ENCODE peak calls at places on chromosomes 7 and 10, in ten cellular contexts. One of them, this sample, is unnamed.

GRCh38 chr10:22713853-22714523 is 390 bp downstream of the PIP4K2A start:
- DNase-seq in aorta: peak
- DNase-seq in activated gamma-delta T cell treated with Interleukin-2 at 50 U/mL for 16 hours: peak
- DNase-seq in HCEC 1CT: peak
- DNase-seq in astrocyte of the spinal cord: no peak
- DNase-seq in EH: peak
- DNase-seq in T follicular helper cell: peak
- DNase-seq in right cardiac atrium: no peak
- DNase-seq in HT1080: peak
- DNase-seq in neural crest cell: no peak
- DNase-seq in this sample: peak

GRCh38 chr7:106493041-106493731 is 167.8 kb downstream of the CCDC71L start:
- DNase-seq in aorta: no peak
- DNase-seq in activated gamma-delta T cell treated with Interleukin-2 at 50 U/mL for 16 hours: no peak
- DNase-seq in HCEC 1CT: no peak
- DNase-seq in astrocyte of the spinal cord: no peak
- DNase-seq in EH: no peak
- DNase-seq in T follicular helper cell: no peak
- DNase-seq in right cardiac atrium: no peak
- DNase-seq in HT1080: no peak
- DNase-seq in neural crest cell: no peak
- DNase-seq in this sample: no peak

GRCh38 chr10:107031981-107032699 is 132.4 kb downstream of the SORCS1 start:
- DNase-seq in aorta: no peak
- DNase-seq in activated gamma-delta T cell treated with Interleukin-2 at 50 U/mL for 16 hours: no peak
- DNase-seq in HCEC 1CT: no peak
- DNase-seq in astrocyte of the spinal cord: no peak
- DNase-seq in EH: no peak
- DNase-seq in T follicular helper cell: no peak
- DNase-seq in right cardiac atrium: no peak
- DNase-seq in HT1080: peak
- DNase-seq in neural crest cell: no peak
- DNase-seq in this sample: no peak

GRCh38 chr10:31526681-31527080 is 207.7 kb downstream of the ZEB1 start:
- DNase-seq in aorta: peak
- DNase-seq in activated gamma-delta T cell treated with Interleukin-2 at 50 U/mL for 16 hours: no peak
- DNase-seq in HCEC 1CT: peak
- DNase-seq in astrocyte of the spinal cord: no peak
- DNase-seq in EH: peak
- DNase-seq in T follicular helper cell: no peak
- DNase-seq in right cardiac atrium: peak
- DNase-seq in HT1080: peak
- DNase-seq in neural crest cell: no peak
- DNase-seq in this sample: no peak

GRCh38 chr7:131325179-131325840 is 2.4 kb upstream of the MKLN1 start:
- DNase-seq in aorta: no peak
- DNase-seq in activated gamma-delta T cell treated with Interleukin-2 at 50 U/mL for 16 hours: no peak
- DNase-seq in HCEC 1CT: peak
- DNase-seq in astrocyte of the spinal cord: no peak
- DNase-seq in EH: peak
- DNase-seq in T follicular helper cell: no peak
- DNase-seq in right cardiac atrium: no peak
- DNase-seq in HT1080: no peak
- DNase-seq in neural crest cell: no peak
- DNase-seq in this sample: no peak

GRCh38 chr7:142804715-142805114 is 33.9 kb downstream of the PRSS2 start:
- DNase-seq in aorta: no peak
- DNase-seq in activated gamma-delta T cell treated with Interleukin-2 at 50 U/mL for 16 hours: peak
- DNase-seq in HCEC 1CT: no peak
- DNase-seq in astrocyte of the spinal cord: no peak
- DNase-seq in EH: no peak
- DNase-seq in T follicular helper cell: no peak
- DNase-seq in right cardiac atrium: no peak
- DNase-seq in HT1080: no peak
- DNase-seq in neural crest cell: no peak
- DNase-seq in this sample: peak

GRCh38 chr10:97882142-97883091 is 32.8 kb downstream of the GOLGA7B start:
- DNase-seq in aorta: peak
- DNase-seq in activated gamma-delta T cell treated with Interleukin-2 at 50 U/mL for 16 hours: no peak
- DNase-seq in HCEC 1CT: peak
- DNase-seq in astrocyte of the spinal cord: peak
- DNase-seq in EH: peak
- DNase-seq in T follicular helper cell: no peak
- DNase-seq in right cardiac atrium: no peak
- DNase-seq in HT1080: peak
- DNase-seq in neural crest cell: no peak
- DNase-seq in this sample: no peak

GRCh38 chr10:79380918-79381775 is 33.9 kb downstream of the PPIF start:
- DNase-seq in aorta: peak
- DNase-seq in activated gamma-delta T cell treated with Interleukin-2 at 50 U/mL for 16 hours: no peak
- DNase-seq in HCEC 1CT: no peak
- DNase-seq in astrocyte of the spinal cord: no peak
- DNase-seq in EH: no peak
- DNase-seq in T follicular helper cell: no peak
- DNase-seq in right cardiac atrium: peak
- DNase-seq in HT1080: no peak
- DNase-seq in neural crest cell: no peak
- DNase-seq in this sample: no peak

GRCh38 chr7:83060218-83060617 is 102.5 kb downstream of the PCLO start:
- DNase-seq in aorta: no peak
- DNase-seq in activated gamma-delta T cell treated with Interleukin-2 at 50 U/mL for 16 hours: no peak
- DNase-seq in HCEC 1CT: no peak
- DNase-seq in astrocyte of the spinal cord: no peak
- DNase-seq in EH: no peak
- DNase-seq in T follicular helper cell: no peak
- DNase-seq in right cardiac atrium: peak
- DNase-seq in HT1080: no peak
- DNase-seq in neural crest cell: no peak
- DNase-seq in this sample: no peak

GRCh38 chr7:156473476-156474240 is 166.9 kb upstream of the RNF32 start:
- DNase-seq in aorta: no peak
- DNase-seq in activated gamma-delta T cell treated with Interleukin-2 at 50 U/mL for 16 hours: no peak
- DNase-seq in HCEC 1CT: no peak
- DNase-seq in astrocyte of the spinal cord: peak
- DNase-seq in EH: no peak
- DNase-seq in T follicular helper cell: no peak
- DNase-seq in right cardiac atrium: peak
- DNase-seq in HT1080: peak
- DNase-seq in neural crest cell: peak
- DNase-seq in this sample: no peak

GRCh38 chr10:79347894-79348639 is 798 bp downstream of the PPIF start:
- DNase-seq in aorta: peak
- DNase-seq in activated gamma-delta T cell treated with Interleukin-2 at 50 U/mL for 16 hours: peak
- DNase-seq in HCEC 1CT: peak
- DNase-seq in astrocyte of the spinal cord: peak
- DNase-seq in EH: peak
- DNase-seq in T follicular helper cell: peak
- DNase-seq in right cardiac atrium: peak
- DNase-seq in HT1080: peak
- DNase-seq in neural crest cell: no peak
- DNase-seq in this sample: peak

GRCh38 chr10:80411681-80412230 is 3.4 kb downstream of the PRXL2A start:
- DNase-seq in aorta: no peak
- DNase-seq in activated gamma-delta T cell treated with Interleukin-2 at 50 U/mL for 16 hours: no peak
- DNase-seq in HCEC 1CT: no peak
- DNase-seq in astrocyte of the spinal cord: no peak
- DNase-seq in EH: no peak
- DNase-seq in T follicular helper cell: no peak
- DNase-seq in right cardiac atrium: no peak
- DNase-seq in HT1080: no peak
- DNase-seq in neural crest cell: no peak
- DNase-seq in this sample: no peak

GRCh38 chr10:105252908-105253307 is 611.8 kb downstream of the SORCS3 start:
- DNase-seq in aorta: no peak
- DNase-seq in activated gamma-delta T cell treated with Interleukin-2 at 50 U/mL for 16 hours: no peak
- DNase-seq in HCEC 1CT: no peak
- DNase-seq in astrocyte of the spinal cord: no peak
- DNase-seq in EH: no peak
- DNase-seq in T follicular helper cell: no peak
- DNase-seq in right cardiac atrium: no peak
- DNase-seq in HT1080: peak
- DNase-seq in neural crest cell: no peak
- DNase-seq in this sample: no peak

GRCh38 chr7:110522751-110523200 is 568.2 kb upstream of the LRRN3 start:
- DNase-seq in aorta: no peak
- DNase-seq in activated gamma-delta T cell treated with Interleukin-2 at 50 U/mL for 16 hours: no peak
- DNase-seq in HCEC 1CT: no peak
- DNase-seq in astrocyte of the spinal cord: peak
- DNase-seq in EH: no peak
- DNase-seq in T follicular helper cell: no peak
- DNase-seq in right cardiac atrium: no peak
- DNase-seq in HT1080: no peak
- DNase-seq in neural crest cell: no peak
- DNase-seq in this sample: no peak

GRCh38 chr7:52030722-52031121 is 714.1 kb upstream of the COBL start:
- DNase-seq in aorta: no peak
- DNase-seq in activated gamma-delta T cell treated with Interleukin-2 at 50 U/mL for 16 hours: no peak
- DNase-seq in HCEC 1CT: no peak
- DNase-seq in astrocyte of the spinal cord: no peak
- DNase-seq in EH: no peak
- DNase-seq in T follicular helper cell: no peak
- DNase-seq in right cardiac atrium: no peak
- DNase-seq in HT1080: no peak
- DNase-seq in neural crest cell: no peak
- DNase-seq in this sample: no peak

GRCh38 chr7:88109612-88110011 is 110.2 kb downstream of the SRI start:
- DNase-seq in aorta: no peak
- DNase-seq in activated gamma-delta T cell treated with Interleukin-2 at 50 U/mL for 16 hours: no peak
- DNase-seq in HCEC 1CT: no peak
- DNase-seq in astrocyte of the spinal cord: no peak
- DNase-seq in EH: no peak
- DNase-seq in T follicular helper cell: no peak
- DNase-seq in right cardiac atrium: no peak
- DNase-seq in HT1080: no peak
- DNase-seq in neural crest cell: no peak
- DNase-seq in this sample: no peak

GRCh38 chr10:4663162-4663992 is 162.6 kb upstream of the AKR1E2 start:
- DNase-seq in aorta: peak
- DNase-seq in activated gamma-delta T cell treated with Interleukin-2 at 50 U/mL for 16 hours: no peak
- DNase-seq in HCEC 1CT: peak
- DNase-seq in astrocyte of the spinal cord: peak
- DNase-seq in EH: peak
- DNase-seq in T follicular helper cell: no peak
- DNase-seq in right cardiac atrium: no peak
- DNase-seq in HT1080: peak
- DNase-seq in neural crest cell: no peak
- DNase-seq in this sample: no peak

GRCh38 chr10:3868274-3868669 is 83.3 kb upstream of the KLF6 start:
- DNase-seq in aorta: no peak
- DNase-seq in activated gamma-delta T cell treated with Interleukin-2 at 50 U/mL for 16 hours: no peak
- DNase-seq in HCEC 1CT: no peak
- DNase-seq in astrocyte of the spinal cord: no peak
- DNase-seq in EH: no peak
- DNase-seq in T follicular helper cell: no peak
- DNase-seq in right cardiac atrium: no peak
- DNase-seq in HT1080: no peak
- DNase-seq in neural crest cell: no peak
- DNase-seq in this sample: no peak

GRCh38 chr7:18357691-18358090 is 137.9 kb upstream of the HDAC9 start:
- DNase-seq in aorta: no peak
- DNase-seq in activated gamma-delta T cell treated with Interleukin-2 at 50 U/mL for 16 hours: no peak
- DNase-seq in HCEC 1CT: peak
- DNase-seq in astrocyte of the spinal cord: no peak
- DNase-seq in EH: peak
- DNase-seq in T follicular helper cell: no peak
- DNase-seq in right cardiac atrium: no peak
- DNase-seq in HT1080: peak
- DNase-seq in neural crest cell: no peak
- DNase-seq in this sample: no peak

GRCh38 chr10:97321807-97322195 is 2.7 kb downstream of the FRAT1 start:
- DNase-seq in aorta: no peak
- DNase-seq in activated gamma-delta T cell treated with Interleukin-2 at 50 U/mL for 16 hours: no peak
- DNase-seq in HCEC 1CT: no peak
- DNase-seq in astrocyte of the spinal cord: no peak
- DNase-seq in EH: no peak
- DNase-seq in T follicular helper cell: no peak
- DNase-seq in right cardiac atrium: no peak
- DNase-seq in HT1080: no peak
- DNase-seq in neural crest cell: no peak
- DNase-seq in this sample: no peak

GRCh38 chr10:78577673-78578072 is 491.1 kb upstream of the ZMIZ1 start:
- DNase-seq in aorta: no peak
- DNase-seq in activated gamma-delta T cell treated with Interleukin-2 at 50 U/mL for 16 hours: no peak
- DNase-seq in HCEC 1CT: no peak
- DNase-seq in astrocyte of the spinal cord: no peak
- DNase-seq in EH: no peak
- DNase-seq in T follicular helper cell: no peak
- DNase-seq in right cardiac atrium: peak
- DNase-seq in HT1080: no peak
- DNase-seq in neural crest cell: no peak
- DNase-seq in this sample: no peak